ENCODE peak calls at places on chromosomes 3 and 15, in eight cellular contexts. D is Ammon's horn; Q is HFFc6; P is DMS153; B is stimulated activated naive CD8-positive, alpha-beta T cell treated with anti-CD3 and anti-CD28 coated beads, Interleukin-15, amount 100 ng/mL, for 72 hours; G is fibroblast of the conjunctiva; T is progenitor cell of endocrine pancreas; J is sigmoid colon. C is an unnamed sample.

GRCh38 chr3:59189561-59190338 is 139.9 kb upstream of the CFAP20DC start:
- DNase-seq in D (no peak), Q (no peak), P (no peak), B (no peak), G (no peak), T (no peak), J (no peak), C (no peak)

GRCh38 chr3:180085122-180085710 is 48.5 kb upstream of the PEX5L start:
- DNase-seq in D (no peak), Q (no peak), P (no peak), B (no peak), G (no peak), T (no peak), J (no peak), C (no peak)

GRCh38 chr3:132629928-132630327 is 29.7 kb downstream of the ACAD11 start:
- DNase-seq in D (no peak), Q (peak; percentile 72), P (no peak), B (no peak), G (no peak), T (no peak), J (no peak), C (no peak)

GRCh38 chr15:63277044-63277892 is at the start of gene APH1B:
- DNase-seq in D (peak; percentile 88), Q (peak; percentile 38), P (peak; percentile 20), B (peak; percentile 79), G (peak; percentile 53), T (peak; percentile 75), J (peak; percentile 91), C (peak; percentile 7)

GRCh38 chr3:138451595-138452162 is 17.3 kb downstream of the ESYT3 start:
- DNase-seq in D (no peak), Q (no peak), P (no peak), B (no peak), G (no peak), T (no peak), J (no peak), C (no peak)

GRCh38 chr3:186487819-186488218 is 56.4 kb downstream of the CRYGS start:
- DNase-seq in D (no peak), Q (no peak), P (no peak), B (no peak), G (no peak), T (no peak), J (no peak), C (no peak)

GRCh38 chr3:177772908-177773557 is 575.8 kb upstream of the TBL1XR1 start:
- DNase-seq in D (peak; percentile 41), Q (no peak), P (peak; percentile 57), B (no peak), G (no peak), T (no peak), J (no peak), C (no peak)

GRCh38 chr3:110493752-110494151 is 577.9 kb upstream of the NECTIN3 start:
- DNase-seq in D (no peak), Q (no peak), P (no peak), B (no peak), G (no peak), T (no peak), J (no peak), C (no peak)

GRCh38 chr15:49620174-49620573 is 444 bp downstream of the FAM227B start:
- DNase-seq in D (peak; percentile 24), Q (no peak), P (no peak), B (no peak), G (no peak), T (no peak), J (no peak), C (peak; percentile 11)

C was measured in LNCaP clone FGC.